ENCODE peak calls at places on chromosomes 1 and 21, in nine cellular contexts. M is transverse colon, C is adrenal gland, S is K562, G is HCT116, I is tibial nerve, L is stomach, W is uterus, V is Peyer's patch. R is an unnamed sample.

GRCh38 chr1:193285626-193286025 is 99.2 kb upstream of the B3GALT2 start:
- DNase-seq in S (no peak), I (no peak), C (no peak), L (no peak), W (no peak), M (no peak), V (no peak), G (no peak), R (no peak)

GRCh38 chr1:54267815-54268551 is 68.0 kb downstream of the MRPL37 start:
- DNase-seq in V (no peak), G (no peak), C (no peak), S (no peak), L (no peak), W (no peak), M (no peak), I (no peak), R (no peak)

GRCh38 chr21:33026878-33027400 is 1.2 kb downstream of the OLIG2 start:
- DNase-seq in I (no peak), W (no peak), S (no peak), L (no peak), V (no peak), M (no peak), C (no peak), G (no peak), R (peak; percentile 44)

GRCh38 chr1:116777831-116778830 is 23.9 kb downstream of the CD2 start:
- DNase-seq in M (no peak), C (no peak), W (no peak), I (no peak), L (no peak), G (no peak), V (no peak), S (no peak), R (no peak)

GRCh38 chr1:60488857-60489256 is 415.3 kb upstream of the C1orf87 start:
- DNase-seq in I (no peak), C (no peak), V (no peak), M (no peak), W (peak; percentile 13), S (no peak), G (no peak), L (no peak), R (no peak)

GRCh38 chr1:109264379-109264755 is 15.0 kb downstream of the CELSR2 start:
- DNase-seq in V (no peak), G (no peak), I (no peak), L (no peak), C (no peak), S (no peak), M (no peak), W (no peak), R (no peak)

GRCh38 chr1:216186816-216187215 is 236.4 kb downstream of the USH2A start:
- DNase-seq in V (no peak), W (no peak), C (no peak), I (no peak), S (no peak), G (no peak), M (no peak), L (no peak), R (no peak)

GRCh38 chr1:160978510-160978927 is 23.9 kb upstream of the ITLN2 start:
- DNase-seq in W (no peak), G (no peak), V (no peak), M (peak; percentile 41), I (no peak), S (no peak), C (peak; percentile 45), L (peak; percentile 87), R (no peak)

GRCh38 chr21:42465008-42465878 is 30.8 kb downstream of the RSPH1 start:
- DNase-seq in C (no peak), M (peak; percentile 34), G (no peak), I (no peak), L (peak; percentile 43), V (peak; percentile 53), S (peak; percentile 45), W (no peak), R (peak; percentile 10)

GRCh38 chr1:83882906-83883305 is 116.0 kb downstream of the TTLL7 start:
- DNase-seq in V (no peak), M (peak; percentile 14), C (peak; percentile 14), L (no peak), G (peak; percentile 24), W (no peak), S (peak; percentile 14), I (no peak), R (no peak)

GRCh38 chr1:18230840-18231239 is 123.2 kb downstream of the IGSF21 start:
- DNase-seq in I (no peak), S (no peak), G (no peak), W (no peak), L (no peak), M (no peak), C (no peak), V (no peak), R (no peak)

GRCh38 chr1:14578156-14578555 is 20.3 kb upstream of the KAZN start:
- DNase-seq in W (no peak), I (no peak), L (no peak), S (no peak), C (no peak), G (no peak), M (no peak), V (no peak), R (no peak)

GRCh38 chr1:7768583-7768982 is 2.5 kb upstream of the VAMP3 start:
- DNase-seq in W (no peak), I (no peak), C (no peak), L (no peak), G (no peak), S (peak; percentile 46), M (no peak), V (no peak), R (no peak)

GRCh38 chr1:247360991-247361721 is 29.5 kb upstream of the ZNF496 start:
- DNase-seq in M (peak; percentile 22), C (peak; percentile 34), I (peak; percentile 41), S (no peak), W (peak; percentile 78), L (no peak), V (no peak), G (no peak), R (peak; percentile 18)

GRCh38 chr1:247360116-247360898 is 28.6 kb upstream of the ZNF496 start:
- DNase-seq in L (no peak), I (no peak), S (no peak), W (peak; percentile 60), M (no peak), C (peak; percentile 36), G (no peak), V (no peak), R (peak; percentile 47)

GRCh38 chr1:247357062-247357780 is 25.6 kb upstream of the ZNF496 start:
- DNase-seq in V (no peak), I (no peak), G (no peak), L (no peak), W (peak; percentile 52), C (no peak), M (no peak), S (no peak), R (no peak)

GRCh38 chr1:247357781-247358211 is 26.1 kb upstream of the ZNF496 start:
- DNase-seq in G (no peak), S (no peak), C (peak; percentile 17), W (peak; percentile 54), V (no peak), L (no peak), I (no peak), M (no peak), R (no peak)

GRCh38 chr1:247358920-247359319 is 27.3 kb upstream of the ZNF496 start:
- DNase-seq in V (no peak), W (no peak), M (peak; percentile 15), G (no peak), S (no peak), C (no peak), L (no peak), I (no peak), R (no peak)
- TF ChIP-seq POLR2A in V (no peak), W (no peak), M (no peak), G (no peak), S (no peak), C (no peak), L (no peak), I (no peak), R (no peak)

DNA sequence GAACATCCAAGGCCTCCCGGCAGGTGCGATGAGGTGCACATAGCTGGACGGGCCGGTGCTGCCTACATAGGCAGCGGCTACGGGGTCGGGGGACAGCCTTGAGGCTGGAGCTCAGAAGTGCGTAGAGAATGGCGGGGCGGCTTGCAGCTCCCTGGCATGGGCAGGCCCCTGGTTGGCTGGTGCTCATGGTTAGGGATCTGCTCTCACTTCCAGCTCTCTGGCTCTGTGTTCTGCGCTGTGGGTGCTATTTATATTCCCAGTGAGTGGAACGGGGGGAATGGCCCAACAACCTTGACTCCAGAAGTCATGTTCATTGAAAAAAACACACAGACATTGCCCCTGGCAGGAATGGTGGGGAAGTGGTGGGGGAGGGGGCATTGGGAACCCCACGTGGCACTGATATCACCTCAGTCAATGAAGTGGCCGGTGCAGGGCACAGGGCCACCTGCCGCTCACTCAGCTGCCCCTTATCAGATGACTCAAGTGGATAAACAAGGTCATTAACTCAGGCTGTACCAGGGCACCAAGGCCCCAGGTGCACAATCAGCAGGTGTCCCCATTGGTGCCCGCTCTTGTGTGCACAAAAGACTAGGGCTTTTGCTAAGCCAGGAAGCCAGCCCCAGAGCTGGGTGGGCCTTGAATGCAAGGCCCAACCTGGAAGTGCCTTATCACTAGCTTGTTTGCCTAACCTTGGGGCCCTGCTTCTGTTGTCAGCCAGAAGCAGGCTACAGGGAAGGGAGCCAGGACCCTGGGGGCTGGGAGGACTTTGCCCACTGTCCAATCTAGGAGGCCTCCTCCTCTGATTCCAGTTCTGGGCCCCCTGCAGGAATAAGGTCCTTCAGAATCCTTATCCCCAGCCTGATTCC is at the start of gene NR0B2:
- DNase-seq in I (no peak), L (peak; percentile 96), M (peak; percentile 82), W (no peak), C (peak; percentile 95), G (no peak), S (peak; percentile 65), V (peak; percentile 91), R (peak; percentile 89)
- TF ChIP-seq POLR2A in I (no peak), L (peak; percentile 74), M (peak; percentile 33), W (no peak), C (peak; percentile 85), G (no peak), S (no peak), V (peak; percentile 42), R (no peak)

GRCh38 chr1:90340604-90341003 is 345.7 kb downstream of the ZNF326 start:
- DNase-seq in G (no peak), S (no peak), I (no peak), V (no peak), C (no peak), L (no peak), W (no peak), M (no peak), R (no peak)
- TF ChIP-seq POLR2A in G (no peak), S (no peak), I (no peak), V (no peak), C (no peak), L (no peak), W (no peak), M (no peak), R (no peak)

DNA sequence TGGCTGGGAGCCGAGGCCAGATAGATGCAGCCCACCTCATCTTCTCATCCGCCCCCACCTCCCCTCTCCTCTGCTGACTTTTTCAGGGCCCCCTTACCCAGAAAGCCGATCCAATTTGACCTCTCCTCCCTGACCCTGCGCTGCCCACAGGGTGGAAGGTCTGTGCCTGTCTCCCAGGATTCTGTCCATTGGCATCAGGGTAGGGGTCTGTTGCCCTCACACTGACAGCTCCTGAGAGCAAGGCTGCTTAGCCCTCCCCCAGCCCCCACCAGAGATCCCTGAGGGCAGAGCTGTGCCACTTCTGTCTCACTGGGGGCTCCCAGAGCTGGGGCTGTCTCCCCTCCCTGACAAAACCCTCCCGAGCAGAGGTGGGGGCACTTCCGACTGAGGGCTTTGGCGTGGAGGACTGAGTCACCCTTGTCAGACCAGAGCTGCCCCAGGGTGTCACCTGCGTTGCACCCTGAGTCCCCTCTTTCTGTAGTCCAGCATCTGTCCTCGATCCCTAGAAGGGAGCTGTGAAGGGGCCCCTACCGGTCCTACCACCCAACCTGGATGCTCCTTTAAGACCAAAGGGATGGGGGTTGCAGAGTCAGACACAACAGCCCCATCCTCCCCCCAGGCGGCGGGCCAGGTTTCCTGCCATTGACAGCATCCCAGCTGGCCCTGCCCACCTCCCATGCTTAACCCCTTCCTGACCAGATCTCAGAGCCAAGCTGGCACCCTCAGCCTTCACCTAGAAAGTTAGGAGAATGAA is 2.4 kb upstream of the FAM110D start:
- DNase-seq in G (no peak), V (peak; percentile 48), L (no peak), M (no peak), I (no peak), W (peak; percentile 67), C (peak; percentile 52), S (no peak), R (no peak)
- TF ChIP-seq POLR2A in G (no peak), V (no peak), L (no peak), M (no peak), I (no peak), W (no peak), C (no peak), S (no peak), R (no peak)

R was measured in erythroblast.